ENCODE peak calls at places on chromosomes 7 and 10, in five cellular contexts. One of them, this sample, is unnamed.

GRCh38 chr7:28103984-28104628 is 76.5 kb downstream of the JAZF1 start:
- DNase-seq in HCT116: no peak
- DNase-seq in SJSA1: no peak
- DNase-seq in CD8-positive, alpha-beta T cell: no peak
- DNase-seq in esophagus squamous epithelium: no peak
- DNase-seq in this sample: no peak

GRCh38 chr10:44939691-44940401 is 19.8 kb upstream of the RASSF4 start:
- DNase-seq in HCT116: no peak
- DNase-seq in SJSA1: no peak
- DNase-seq in CD8-positive, alpha-beta T cell: peak; percentile 9
- DNase-seq in esophagus squamous epithelium: no peak
- DNase-seq in this sample: no peak

GRCh38 chr10:103947799-103948198 is 19.1 kb upstream of the SLK start:
- DNase-seq in HCT116: no peak
- DNase-seq in SJSA1: no peak
- DNase-seq in CD8-positive, alpha-beta T cell: no peak
- DNase-seq in esophagus squamous epithelium: no peak
- DNase-seq in this sample: no peak

GRCh38 chr7:22550514-22551010 is 50.6 kb upstream of the STEAP1B start:
- DNase-seq in HCT116: no peak
- DNase-seq in SJSA1: no peak
- DNase-seq in CD8-positive, alpha-beta T cell: no peak
- DNase-seq in esophagus squamous epithelium: no peak
- DNase-seq in this sample: no peak

GRCh38 chr7:130901209-130901783 is 167.3 kb upstream of the KLF14 start:
- DNase-seq in HCT116: peak; percentile 96
- DNase-seq in SJSA1: peak; percentile 50
- DNase-seq in CD8-positive, alpha-beta T cell: no peak
- DNase-seq in esophagus squamous epithelium: no peak
- DNase-seq in this sample: no peak

GRCh38 chr10:4981722-4982471 is 18.7 kb downstream of the AKR1C1 start:
- DNase-seq in HCT116: peak; percentile 26
- DNase-seq in SJSA1: peak; percentile 12
- DNase-seq in CD8-positive, alpha-beta T cell: no peak
- DNase-seq in esophagus squamous epithelium: no peak
- DNase-seq in this sample: peak; percentile 33

GRCh38 chr10:104989880-104990279 is 348.8 kb downstream of the SORCS3 start:
- DNase-seq in HCT116: no peak
- DNase-seq in SJSA1: no peak
- DNase-seq in CD8-positive, alpha-beta T cell: no peak
- DNase-seq in esophagus squamous epithelium: no peak
- DNase-seq in this sample: no peak

GRCh38 chr7:3042861-3043489 is 692 bp downstream of the CARD11 start:
- DNase-seq in HCT116: no peak
- DNase-seq in SJSA1: no peak
- DNase-seq in CD8-positive, alpha-beta T cell: peak; percentile 78
- DNase-seq in esophagus squamous epithelium: peak; percentile 14
- DNase-seq in this sample: no peak

GRCh38 chr7:6026011-6026819 is 5.0 kb upstream of the ANKRD61 start:
- DNase-seq in HCT116: no peak
- DNase-seq in SJSA1: peak; percentile 28
- DNase-seq in CD8-positive, alpha-beta T cell: peak; percentile 81
- DNase-seq in esophagus squamous epithelium: peak; percentile 50
- DNase-seq in this sample: no peak

GRCh38 chr7:106561657-106562411 is 99.1 kb downstream of the CCDC71L start:
- DNase-seq in HCT116: no peak
- DNase-seq in SJSA1: no peak
- DNase-seq in CD8-positive, alpha-beta T cell: no peak
- DNase-seq in esophagus squamous epithelium: no peak
- DNase-seq in this sample: no peak

DNA sequence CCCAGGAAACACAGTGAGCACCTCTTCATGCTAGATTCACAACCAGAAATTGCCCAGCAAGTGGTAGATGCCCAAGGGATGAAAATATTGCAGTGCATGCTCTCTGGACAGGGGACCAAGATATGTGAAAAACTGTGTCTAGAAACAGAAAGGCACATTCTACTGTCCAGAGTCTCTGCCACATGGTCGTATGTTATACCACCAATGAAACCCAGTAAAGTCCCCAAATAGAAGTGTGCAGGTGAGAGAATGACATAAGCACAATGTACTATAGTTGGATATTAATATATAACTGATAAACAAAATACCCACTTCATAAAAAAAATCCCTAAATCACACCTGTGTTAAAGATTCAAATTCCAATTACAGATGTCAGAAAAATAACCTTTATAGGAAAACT is 43.8 kb downstream of the RASGEF1A start:
- DNase-seq in HCT116: no peak
- DNase-seq in SJSA1: no peak
- DNase-seq in CD8-positive, alpha-beta T cell: no peak
- DNase-seq in esophagus squamous epithelium: no peak
- DNase-seq in this sample: no peak
- H3K36me3 ChIP-seq in HCT116: no peaks in the 10 kb centered on the region
- H3K36me3 ChIP-seq in SJSA1: no peaks in the 10 kb centered on the region
- H3K36me3 ChIP-seq in CD8-positive, alpha-beta T cell: no peaks in the 10 kb centered on the region
- H3K36me3 ChIP-seq in esophagus squamous epithelium: no peaks in the 10 kb centered on the region
- H3K36me3 ChIP-seq in this sample: no peaks in the 10 kb centered on the region

GRCh38 chr10:22317121-22317370 is 858 bp downstream of the COMMD3 start:
- DNase-seq in HCT116: no peak
- DNase-seq in SJSA1: no peak
- DNase-seq in CD8-positive, alpha-beta T cell: no peak
- DNase-seq in esophagus squamous epithelium: no peak
- DNase-seq in this sample: no peak
- H3K27ac ChIP-seq in HCT116: peak overlapping the region; percentile 60
- H3K27ac ChIP-seq in SJSA1: peak overlapping the region; percentile 41
- H3K27ac ChIP-seq in CD8-positive, alpha-beta T cell: peak overlapping the region; percentile 87
- H3K27ac ChIP-seq in esophagus squamous epithelium: peak overlapping the region; percentile 89
- H3K27ac ChIP-seq in this sample: no peak overlapping the region

GRCh38 chr7:92782236-92782635 is 54.1 kb downstream of the CDK6 start:
- DNase-seq in HCT116: no peak
- DNase-seq in SJSA1: no peak
- DNase-seq in CD8-positive, alpha-beta T cell: no peak
- DNase-seq in esophagus squamous epithelium: no peak
- DNase-seq in this sample: no peak
- H3K36me3 ChIP-seq in HCT116: no peaks in the 10 kb centered on the region
- H3K36me3 ChIP-seq in SJSA1: peaks cover 32% of the 10 kb centered on the region
- H3K36me3 ChIP-seq in CD8-positive, alpha-beta T cell: no peaks in the 10 kb centered on the region
- H3K36me3 ChIP-seq in esophagus squamous epithelium: no peaks in the 10 kb centered on the region
- H3K36me3 ChIP-seq in this sample: no peaks in the 10 kb centered on the region

DNA sequence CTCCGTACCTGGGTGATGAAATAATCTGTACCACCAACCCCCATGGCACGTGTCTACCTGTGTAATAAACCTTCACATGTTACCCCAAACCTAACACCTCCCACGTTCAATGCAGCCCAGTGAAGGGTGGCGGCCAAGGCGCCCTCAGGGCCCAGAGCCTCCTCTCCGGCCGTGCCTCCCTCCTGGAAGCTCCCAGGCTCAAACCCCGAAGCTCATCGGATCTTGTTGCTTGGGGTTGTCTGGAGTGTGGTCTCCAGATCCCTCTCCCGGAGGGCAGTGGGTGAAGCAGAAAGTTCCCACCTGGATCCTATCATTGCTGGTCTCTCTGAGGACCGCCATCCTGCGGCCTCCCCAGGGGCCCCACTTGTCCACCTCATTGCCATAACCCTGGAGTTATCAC is 9.4 kb upstream of the KNDC1 start:
- DNase-seq in HCT116: no peak
- DNase-seq in SJSA1: no peak
- DNase-seq in CD8-positive, alpha-beta T cell: no peak
- DNase-seq in esophagus squamous epithelium: no peak
- DNase-seq in this sample: no peak
- H3K27ac ChIP-seq in HCT116: no peak overlapping the region
- H3K27ac ChIP-seq in SJSA1: no peak overlapping the region
- H3K27ac ChIP-seq in CD8-positive, alpha-beta T cell: no peak overlapping the region
- H3K27ac ChIP-seq in esophagus squamous epithelium: no peak overlapping the region
- H3K27ac ChIP-seq in this sample: no peak overlapping the region

DNA sequence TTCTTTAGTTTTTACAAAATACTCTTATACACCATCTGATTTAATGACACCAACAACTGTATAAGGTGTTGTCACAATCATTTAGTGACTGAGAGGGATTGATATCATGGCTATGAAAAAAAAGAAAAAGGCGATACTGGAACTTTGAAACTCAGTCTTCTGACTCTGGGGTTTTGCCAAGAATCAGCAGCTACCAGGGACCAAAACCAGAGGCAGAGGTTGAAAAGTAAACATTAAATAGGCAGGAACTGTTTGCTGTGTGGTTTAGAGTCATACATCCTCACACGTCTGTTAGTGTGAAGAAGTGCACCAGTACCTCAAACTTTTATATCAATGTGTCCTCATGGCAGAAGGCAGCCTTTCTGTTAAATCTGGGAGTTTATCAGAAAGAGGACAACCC is 19.9 kb upstream of the GGCT start:
- DNase-seq in HCT116: no peak
- DNase-seq in SJSA1: no peak
- DNase-seq in CD8-positive, alpha-beta T cell: no peak
- DNase-seq in esophagus squamous epithelium: no peak
- DNase-seq in this sample: no peak
- H3K36me3 ChIP-seq in HCT116: no peaks in the 10 kb centered on the region
- H3K36me3 ChIP-seq in SJSA1: no peaks in the 10 kb centered on the region
- H3K36me3 ChIP-seq in CD8-positive, alpha-beta T cell: no peaks in the 10 kb centered on the region
- H3K36me3 ChIP-seq in esophagus squamous epithelium: no peaks in the 10 kb centered on the region
- H3K36me3 ChIP-seq in this sample: no peaks in the 10 kb centered on the region

GRCh38 chr10:35641430-35642015 is 573 bp downstream of the FZD8 start:
- DNase-seq in HCT116: no peak
- DNase-seq in SJSA1: no peak
- DNase-seq in CD8-positive, alpha-beta T cell: no peak
- DNase-seq in esophagus squamous epithelium: no peak
- DNase-seq in this sample: no peak
- H3K27ac ChIP-seq in HCT116: no peak overlapping the region
- H3K27ac ChIP-seq in SJSA1: peak overlapping the region; percentile 17
- H3K27ac ChIP-seq in CD8-positive, alpha-beta T cell: no peak overlapping the region
- H3K27ac ChIP-seq in esophagus squamous epithelium: peak overlapping the region; percentile 63
- H3K27ac ChIP-seq in this sample: peak overlapping the region; percentile 76